ENCODE peak calls at places on chromosomes 3 and 15, in five cellular contexts. T is vagina, V is spleen, H is sigmoid colon, P is transverse colon. B is an unnamed sample.

GRCh38 chr3:97742036-97742435 is 22.5 kb upstream of the ARL6 start:
- DNase-seq in H (no peak), T (no peak), V (no peak), P (no peak), B (no peak)

GRCh38 chr3:143827425-143827824 is 20.8 kb downstream of the SLC9A9 start:
- DNase-seq in P (no peak), T (no peak), V (no peak), H (no peak), B (peak; percentile 64)

GRCh38 chr3:78913711-78914110 is 854.1 kb downstream of the ROBO1 start:
- DNase-seq in V (no peak), P (no peak), T (no peak), H (no peak), B (no peak)

GRCh38 chr3:23183731-23184130 is 19.4 kb upstream of the UBE2E2 start:
- DNase-seq in H (no peak), T (no peak), P (peak; percentile 29), V (no peak), B (peak; percentile 16)

GRCh38 chr3:100057716-100058575 is 56.4 kb downstream of the FILIP1L start:
- DNase-seq in T (no peak), V (no peak), H (no peak), P (no peak), B (no peak)

GRCh38 chr15:32796856-32797255 is 79.1 kb downstream of the GREM1 start:
- DNase-seq in V (no peak), H (no peak), P (no peak), T (no peak), B (no peak)

GRCh38 chr15:78148392-78149067 is 632 bp upstream of the IDH3A start:
- DNase-seq in T (no peak), V (no peak), H (no peak), P (no peak), B (no peak)

GRCh38 chr15:22903427-22903826 is 65.0 kb downstream of the NIPA2 start:
- DNase-seq in H (no peak), P (no peak), T (no peak), V (peak; percentile 61), B (no peak)

GRCh38 chr15:69491051-69491505 is 38.5 kb downstream of the RPLP1 start:
- DNase-seq in T (no peak), V (no peak), P (no peak), H (peak; percentile 72), B (no peak)

GRCh38 chr15:52337198-52337853 is 41.7 kb upstream of the MYO5C start:
- DNase-seq in T (no peak), P (no peak), H (no peak), V (no peak), B (no peak)

GRCh38 chr3:160796813-160797164 is 40.8 kb downstream of the PPM1L start:
- DNase-seq in T (no peak), H (no peak), V (no peak), P (no peak), B (peak; percentile 13)

GRCh38 chr3:172177046-172177445 is 137.7 kb downstream of the FNDC3B start:
- DNase-seq in V (no peak), T (no peak), H (no peak), P (no peak), B (no peak)

GRCh38 chr15:63497642-63498100 is 6.7 kb upstream of the USP3 start:
- DNase-seq in V (peak; percentile 93), T (no peak), H (no peak), P (peak; percentile 74), B (no peak)

GRCh38 chr15:91254766-91255165 is 154.7 kb downstream of the SV2B start:
- DNase-seq in P (no peak), V (no peak), T (no peak), H (no peak), B (no peak)

GRCh38 chr3:189304465-189305341 is 132.9 kb downstream of the TPRG1 start:
- DNase-seq in T (no peak), V (no peak), H (no peak), P (peak; percentile 74), B (peak; percentile 88)

GRCh38 chr3:98333989-98334606 is 19.6 kb upstream of the OR5K4 start:
- DNase-seq in T (no peak), V (no peak), H (no peak), P (no peak), B (no peak)

GRCh38 chr15:83082730-83083386 is 15.8 kb upstream of the BTBD1 start:
- DNase-seq in T (no peak), H (no peak), P (no peak), V (no peak), B (no peak)
- TF ChIP-seq CTCF in T (no peak), H (no peak), P (no peak), V (no peak), B (no peak)

GRCh38 chr15:29696950-29697738 is 125.1 kb downstream of the TJP1 start:
- DNase-seq in H (no peak), V (no peak), T (no peak), P (no peak), B (no peak)
- TF ChIP-seq POLR2AphosphoS5 in H (no peak), V (no peak), T (no peak), P (no peak), B (no peak)

DNA sequence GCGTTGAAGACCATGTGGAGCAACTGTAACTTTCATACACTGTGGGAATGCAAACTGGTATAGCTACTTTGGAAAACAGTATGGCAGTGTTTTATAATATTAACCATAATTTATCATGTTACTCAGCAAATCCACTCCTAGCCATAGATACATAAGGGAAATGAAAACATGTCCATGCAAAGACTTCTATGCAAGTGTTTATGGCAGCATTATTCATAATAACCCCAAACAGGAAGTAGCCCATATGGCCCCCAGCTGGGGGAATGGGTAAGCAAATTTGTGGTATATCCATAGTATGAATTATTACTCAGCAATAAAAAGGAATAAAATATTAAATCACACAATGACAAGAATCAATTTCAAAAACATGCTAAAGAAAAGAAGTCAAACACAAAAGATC is 23.0 kb upstream of the GATA2 start:
- DNase-seq in T (no peak), P (no peak), H (no peak), V (no peak), B (no peak)
- TF ChIP-seq CTCF in T (no peak), P (no peak), H (no peak), V (no peak), B (no peak)

GRCh38 chr3:123374016-123374415 is 74.9 kb downstream of the ADCY5 start:
- DNase-seq in P (no peak), H (peak; percentile 32), V (peak; percentile 14), T (no peak), B (no peak)

GRCh38 chr3:123375014-123375940 is 73.6 kb downstream of the ADCY5 start:
- DNase-seq in T (no peak), V (no peak), H (peak; percentile 70), P (no peak), B (no peak)

GRCh38 chr3:123371859-123372767 is 76.8 kb downstream of the ADCY5 start:
- DNase-seq in T (no peak), P (no peak), H (peak; percentile 52), V (peak; percentile 20), B (no peak)

GRCh38 chr3:123372789-123373534 is 75.9 kb downstream of the ADCY5 start:
- DNase-seq in P (no peak), H (peak; percentile 12), V (peak; percentile 28), T (no peak), B (no peak)

DNA sequence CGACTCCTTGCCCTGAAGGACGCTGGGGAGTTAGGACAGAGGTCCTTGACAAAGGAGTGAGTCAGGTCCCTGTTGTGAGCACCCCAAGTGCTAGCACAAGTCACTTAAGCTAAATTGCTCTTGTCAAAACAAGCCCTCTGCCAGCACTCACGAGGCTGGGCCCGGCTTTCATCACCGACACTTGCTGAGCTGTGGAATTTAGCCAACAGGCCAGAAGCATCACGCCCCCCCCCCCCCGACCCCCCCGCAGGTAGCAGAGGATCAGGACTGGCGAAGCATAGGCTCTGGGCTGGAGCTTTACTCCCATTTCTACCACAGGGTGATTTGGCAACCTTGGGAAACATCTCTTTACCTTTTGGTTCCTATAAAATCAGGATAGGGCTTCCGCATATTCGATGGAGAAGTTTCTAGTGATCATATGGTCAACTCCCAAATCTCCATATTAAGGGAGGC is 75.3 kb downstream of the ADCY5 start:
- DNase-seq in H (peak; percentile 94), T (no peak), P (no peak), V (peak; percentile 64), B (no peak)
- TF ChIP-seq POLR2AphosphoS5 in H (peak; percentile 97), T (no peak), P (peak; percentile 5), V (no peak), B (no peak)

DNA sequence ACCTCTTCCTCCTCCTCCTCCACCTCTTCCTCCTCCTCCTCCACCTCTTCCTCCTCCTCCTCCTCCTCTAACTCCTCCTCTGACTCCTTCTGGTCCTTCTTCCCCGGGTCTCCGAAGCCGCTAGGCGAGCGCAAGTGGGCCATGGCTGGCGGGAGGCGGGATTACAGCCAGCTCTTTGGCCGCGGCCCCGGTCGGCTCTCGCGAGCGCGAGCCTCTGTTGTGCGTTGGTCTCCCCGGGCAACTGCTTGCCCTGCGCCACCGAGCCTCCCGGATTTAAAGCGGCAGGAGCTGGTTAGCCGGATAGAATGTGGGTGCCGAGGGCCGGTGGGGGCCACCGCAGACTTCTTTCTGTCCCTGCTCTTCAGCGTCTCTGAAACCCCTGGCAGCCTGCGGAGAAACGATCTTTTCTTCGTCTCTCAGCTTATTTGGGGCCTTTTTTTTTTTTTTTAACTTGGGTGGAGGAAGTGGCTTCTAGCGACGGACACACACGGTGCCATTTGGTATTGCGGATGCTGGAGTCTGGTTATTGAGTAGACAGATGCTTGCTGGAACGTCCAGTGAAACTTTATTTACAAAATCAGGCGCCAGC is at the start of gene ERICH6:
- DNase-seq in P (peak; percentile 93), H (peak; percentile 95), T (no peak), V (peak; percentile 97), B (peak; percentile 88)
- TF ChIP-seq CTCF in P (no peak), H (no peak), T (peak; percentile 20), V (peak; percentile 32), B (no peak)

B was measured in prostate gland.